ENCODE peak calls at places on chromosome 11, in eight cellular contexts. One of them, this sample, is unnamed.
A peak's percentile ranks its signal among the peaks of the same experiment; 100 is the strongest.

GRCh38 chr11:128757886-128758612 is 64.2 kb downstream of the FLI1 start:
- DNase-seq in GM20000: peak; percentile 68
- DNase-seq in psoas muscle: no peak
- DNase-seq in DND-41: no peak
- DNase-seq in Calu3: peak; percentile 4
- DNase-seq in retinal pigment epithelial cell: no peak
- DNase-seq in foreskin fibroblast: no peak
- DNase-seq in neural crest cell: no peak
- DNase-seq in this sample: peak; percentile 13

GRCh38 chr11:42552786-42553185 is 759.0 kb upstream of the API5 start:
- DNase-seq in neural crest cell: no peak
- DNase-seq in Calu3: no peak
- DNase-seq in retinal pigment epithelial cell: no peak
- DNase-seq in GM20000: no peak
- DNase-seq in DND-41: no peak
- DNase-seq in psoas muscle: no peak
- DNase-seq in foreskin fibroblast: no peak
- DNase-seq in this sample: no peak

GRCh38 chr11:129314381-129314780 is 61.3 kb upstream of the BARX2 start:
- DNase-seq in Calu3: no peak
- DNase-seq in psoas muscle: no peak
- DNase-seq in foreskin fibroblast: no peak
- DNase-seq in retinal pigment epithelial cell: no peak
- DNase-seq in DND-41: no peak
- DNase-seq in GM20000: no peak
- DNase-seq in neural crest cell: no peak
- DNase-seq in this sample: no peak

GRCh38 chr11:88555018-88555828 is 217.7 kb upstream of the CTSC start:
- DNase-seq in DND-41: no peak
- DNase-seq in psoas muscle: no peak
- DNase-seq in retinal pigment epithelial cell: peak; percentile 94
- DNase-seq in neural crest cell: no peak
- DNase-seq in Calu3: peak; percentile 32
- DNase-seq in foreskin fibroblast: peak; percentile 98
- DNase-seq in GM20000: no peak
- DNase-seq in this sample: peak; percentile 99

GRCh38 chr11:116517077-116517476 is 255.7 kb downstream of the BUD13 start:
- DNase-seq in retinal pigment epithelial cell: no peak
- DNase-seq in Calu3: no peak
- DNase-seq in neural crest cell: no peak
- DNase-seq in foreskin fibroblast: no peak
- DNase-seq in DND-41: no peak
- DNase-seq in GM20000: no peak
- DNase-seq in psoas muscle: no peak
- DNase-seq in this sample: no peak

GRCh38 chr11:65780770-65781151 is at the start of gene AP5B1:
- DNase-seq in psoas muscle: peak; percentile 74
- DNase-seq in GM20000: peak; percentile 97
- DNase-seq in Calu3: peak; percentile 83
- DNase-seq in retinal pigment epithelial cell: no peak
- DNase-seq in foreskin fibroblast: peak; percentile 49
- DNase-seq in DND-41: peak; percentile 70
- DNase-seq in neural crest cell: no peak
- DNase-seq in this sample: peak; percentile 88

GRCh38 chr11:20207781-20208621 is 47.7 kb upstream of the DBX1 start:
- DNase-seq in neural crest cell: no peak
- DNase-seq in Calu3: no peak
- DNase-seq in retinal pigment epithelial cell: no peak
- DNase-seq in GM20000: no peak
- DNase-seq in DND-41: no peak
- DNase-seq in psoas muscle: no peak
- DNase-seq in foreskin fibroblast: no peak
- DNase-seq in this sample: peak; percentile 10

GRCh38 chr11:86136542-86136941 is 67.7 kb upstream of the PICALM start:
- DNase-seq in neural crest cell: no peak
- DNase-seq in Calu3: no peak
- DNase-seq in GM20000: no peak
- DNase-seq in DND-41: no peak
- DNase-seq in psoas muscle: no peak
- DNase-seq in retinal pigment epithelial cell: no peak
- DNase-seq in foreskin fibroblast: no peak
- DNase-seq in this sample: no peak

GRCh38 chr11:111422494-111423249 is 43.6 kb upstream of the POU2AF1 start:
- DNase-seq in DND-41: peak; percentile 72
- DNase-seq in GM20000: peak; percentile 61
- DNase-seq in psoas muscle: peak; percentile 37
- DNase-seq in Calu3: peak; percentile 72
- DNase-seq in neural crest cell: peak; percentile 48
- DNase-seq in foreskin fibroblast: no peak
- DNase-seq in retinal pigment epithelial cell: no peak
- DNase-seq in this sample: peak; percentile 36

GRCh38 chr11:62880231-62880802 is 379 bp upstream of the SLC3A2 start:
- DNase-seq in Calu3: peak; percentile 39
- DNase-seq in foreskin fibroblast: peak; percentile 89
- DNase-seq in GM20000: peak; percentile 66
- DNase-seq in DND-41: no peak
- DNase-seq in neural crest cell: peak; percentile 24
- DNase-seq in retinal pigment epithelial cell: no peak
- DNase-seq in psoas muscle: peak; percentile 60
- DNase-seq in this sample: peak; percentile 57

GRCh38 chr11:62879150-62879549 is 1.5 kb upstream of the SLC3A2 start:
- DNase-seq in psoas muscle: no peak
- DNase-seq in retinal pigment epithelial cell: no peak
- DNase-seq in DND-41: no peak
- DNase-seq in GM20000: no peak
- DNase-seq in neural crest cell: no peak
- DNase-seq in foreskin fibroblast: no peak
- DNase-seq in Calu3: no peak
- DNase-seq in this sample: no peak

GRCh38 chr11:62879554-62879953 is 1.1 kb upstream of the SLC3A2 start:
- DNase-seq in GM20000: no peak
- DNase-seq in psoas muscle: peak; percentile 27
- DNase-seq in retinal pigment epithelial cell: no peak
- DNase-seq in Calu3: no peak
- DNase-seq in neural crest cell: no peak
- DNase-seq in DND-41: no peak
- DNase-seq in foreskin fibroblast: no peak
- DNase-seq in this sample: no peak

GRCh38 chr11:62876712-62877111 is 4.0 kb upstream of the SLC3A2 start:
- DNase-seq in Calu3: peak; percentile 40
- DNase-seq in neural crest cell: no peak
- DNase-seq in GM20000: no peak
- DNase-seq in psoas muscle: no peak
- DNase-seq in retinal pigment epithelial cell: no peak
- DNase-seq in DND-41: no peak
- DNase-seq in foreskin fibroblast: no peak
- DNase-seq in this sample: no peak

GRCh38 chr11:62875698-62876483 is 4.8 kb upstream of the SLC3A2 start:
- DNase-seq in psoas muscle: no peak
- DNase-seq in Calu3: peak; percentile 43
- DNase-seq in GM20000: no peak
- DNase-seq in DND-41: no peak
- DNase-seq in retinal pigment epithelial cell: peak; percentile 83
- DNase-seq in neural crest cell: no peak
- DNase-seq in foreskin fibroblast: no peak
- DNase-seq in this sample: no peak
- TF ChIP-seq CTCF in psoas muscle: no peak
- TF ChIP-seq CTCF in Calu3: no peak
- TF ChIP-seq CTCF in GM20000: no peak
- TF ChIP-seq CTCF in DND-41: no peak
- TF ChIP-seq CTCF in retinal pigment epithelial cell: peak; percentile 58
- TF ChIP-seq CTCF in neural crest cell: no peak
- TF ChIP-seq CTCF in foreskin fibroblast: no peak
- TF ChIP-seq CTCF in this sample: no peak

GRCh38 chr11:133927690-133928627 is 28.8 kb downstream of the IGSF9B start:
- DNase-seq in retinal pigment epithelial cell: no peak
- DNase-seq in foreskin fibroblast: peak; percentile 27
- DNase-seq in GM20000: peak; percentile 83
- DNase-seq in Calu3: peak; percentile 84
- DNase-seq in neural crest cell: peak; percentile 77
- DNase-seq in psoas muscle: peak; percentile 59
- DNase-seq in DND-41: peak; percentile 65
- DNase-seq in this sample: peak; percentile 42
- TF ChIP-seq CTCF in retinal pigment epithelial cell: peak; percentile 96
- TF ChIP-seq CTCF in foreskin fibroblast: peak; percentile 96
- TF ChIP-seq CTCF in GM20000: peak; percentile 62
- TF ChIP-seq CTCF in Calu3: peak; percentile 78
- TF ChIP-seq CTCF in neural crest cell: peak; percentile 87
- TF ChIP-seq CTCF in psoas muscle: peak; percentile 86
- TF ChIP-seq CTCF in DND-41: peak; percentile 91
- TF ChIP-seq CTCF in this sample: peak; percentile 92

GRCh38 chr11:70255717-70256116 is 14.8 kb upstream of the PPFIA1 start:
- DNase-seq in foreskin fibroblast: no peak
- DNase-seq in retinal pigment epithelial cell: no peak
- DNase-seq in Calu3: no peak
- DNase-seq in GM20000: no peak
- DNase-seq in neural crest cell: no peak
- DNase-seq in psoas muscle: no peak
- DNase-seq in DND-41: no peak
- DNase-seq in this sample: no peak
- TF ChIP-seq CTCF in foreskin fibroblast: no peak
- TF ChIP-seq CTCF in retinal pigment epithelial cell: no peak
- TF ChIP-seq CTCF in Calu3: no peak
- TF ChIP-seq CTCF in GM20000: no peak
- TF ChIP-seq CTCF in neural crest cell: no peak
- TF ChIP-seq CTCF in psoas muscle: no peak
- TF ChIP-seq CTCF in DND-41: no peak
- TF ChIP-seq CTCF in this sample: no peak

DNA sequence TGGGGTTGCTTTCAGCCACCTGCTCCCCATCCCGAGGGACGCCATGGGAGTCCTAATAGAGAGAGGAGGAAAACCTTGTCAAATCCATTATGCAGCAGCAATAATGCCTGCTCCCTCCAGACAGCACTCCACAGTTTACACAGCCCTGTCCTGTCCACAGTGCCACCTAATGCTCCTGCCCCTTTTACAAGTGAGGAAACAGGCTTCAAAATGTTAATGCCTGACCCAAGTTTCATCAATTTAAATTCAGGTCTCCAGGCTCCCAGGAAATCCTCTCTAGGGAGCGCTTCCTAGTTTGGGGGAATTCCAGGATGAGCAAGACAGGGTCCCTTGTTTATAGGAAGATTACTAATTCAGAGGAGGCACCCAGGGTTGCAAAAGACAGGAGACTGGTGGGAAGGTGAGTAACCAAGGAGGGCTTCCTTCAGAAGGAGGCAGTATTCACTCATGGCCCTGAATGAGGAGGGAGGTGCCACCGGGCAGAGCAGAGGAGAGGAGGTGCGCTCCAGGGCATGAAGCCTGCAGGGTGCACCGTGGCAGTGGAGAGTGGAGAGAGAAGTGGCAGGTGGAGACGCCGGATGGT is 1.5 kb downstream of the TMEM132A start:
- DNase-seq in Calu3: no peak
- DNase-seq in neural crest cell: no peak
- DNase-seq in foreskin fibroblast: no peak
- DNase-seq in psoas muscle: no peak
- DNase-seq in DND-41: no peak
- DNase-seq in retinal pigment epithelial cell: no peak
- DNase-seq in GM20000: no peak
- DNase-seq in this sample: peak; percentile 95
- TF ChIP-seq CTCF in Calu3: no peak
- TF ChIP-seq CTCF in neural crest cell: no peak
- TF ChIP-seq CTCF in foreskin fibroblast: no peak
- TF ChIP-seq CTCF in psoas muscle: no peak
- TF ChIP-seq CTCF in DND-41: no peak
- TF ChIP-seq CTCF in retinal pigment epithelial cell: no peak
- TF ChIP-seq CTCF in GM20000: no peak
- TF ChIP-seq CTCF in this sample: no peak

GRCh38 chr11:76629853-76630599 is 40.5 kb downstream of the LRRC32 start:
- DNase-seq in GM20000: no peak
- DNase-seq in retinal pigment epithelial cell: no peak
- DNase-seq in DND-41: no peak
- DNase-seq in psoas muscle: peak; percentile 63
- DNase-seq in Calu3: no peak
- DNase-seq in neural crest cell: no peak
- DNase-seq in foreskin fibroblast: no peak
- DNase-seq in this sample: no peak
- TF ChIP-seq CTCF in GM20000: no peak
- TF ChIP-seq CTCF in retinal pigment epithelial cell: no peak
- TF ChIP-seq CTCF in DND-41: no peak
- TF ChIP-seq CTCF in psoas muscle: no peak
- TF ChIP-seq CTCF in Calu3: no peak
- TF ChIP-seq CTCF in neural crest cell: no peak
- TF ChIP-seq CTCF in foreskin fibroblast: peak; percentile 6
- TF ChIP-seq CTCF in this sample: no peak

DNA sequence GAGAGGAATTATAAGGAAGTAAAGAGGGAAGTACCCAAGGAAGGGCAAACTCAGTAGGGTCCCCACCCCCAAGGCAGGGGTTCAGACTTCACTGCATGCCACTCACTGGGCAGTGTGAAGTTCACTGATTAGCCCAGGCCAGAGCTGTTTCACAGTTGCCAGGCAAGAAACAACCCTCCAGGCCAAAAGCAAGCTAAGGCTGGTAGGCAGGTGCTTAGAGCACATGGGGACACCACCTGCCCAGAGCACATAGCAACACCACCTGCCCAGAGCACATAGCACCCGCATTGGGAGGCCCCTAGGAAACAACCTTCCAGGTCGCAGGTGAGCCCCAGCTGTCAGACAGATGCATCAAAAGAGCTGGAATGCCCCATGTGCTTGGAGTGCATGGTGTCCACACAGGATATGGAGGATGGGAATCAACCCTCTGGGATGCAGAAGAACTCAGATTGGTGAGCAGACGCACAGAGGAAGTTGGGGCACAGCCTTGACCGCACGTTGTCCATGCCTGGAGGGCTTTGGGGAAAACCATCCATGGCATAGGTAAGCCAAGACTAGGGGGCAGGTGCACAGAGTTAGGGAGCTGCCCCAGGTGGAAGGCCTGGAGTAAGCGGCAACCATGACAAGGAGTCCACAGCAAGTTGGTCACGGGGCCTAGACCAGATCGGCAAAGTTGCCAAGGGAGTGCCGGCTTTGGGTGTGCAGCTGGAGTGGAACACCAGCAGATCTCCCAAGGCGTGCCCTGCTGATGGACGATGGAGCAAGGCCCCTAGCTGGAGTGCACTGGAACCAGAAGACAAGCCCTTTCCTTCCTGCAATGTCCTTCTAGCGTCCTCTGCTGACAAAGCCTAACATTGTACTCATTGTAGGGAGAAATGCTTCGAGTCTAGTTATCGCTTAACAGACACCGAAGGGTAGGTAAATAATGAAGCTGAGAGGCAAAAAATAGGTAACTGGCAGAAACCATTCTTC is 7.8 kb upstream of the TMEM216 start:
- DNase-seq in foreskin fibroblast: no peak
- DNase-seq in DND-41: no peak
- DNase-seq in Calu3: no peak
- DNase-seq in psoas muscle: no peak
- DNase-seq in neural crest cell: no peak
- DNase-seq in GM20000: no peak
- DNase-seq in retinal pigment epithelial cell: no peak
- DNase-seq in this sample: peak; percentile 60
- TF ChIP-seq CTCF in foreskin fibroblast: peak; percentile 16
- TF ChIP-seq CTCF in DND-41: no peak
- TF ChIP-seq CTCF in Calu3: no peak
- TF ChIP-seq CTCF in psoas muscle: no peak
- TF ChIP-seq CTCF in neural crest cell: no peak
- TF ChIP-seq CTCF in GM20000: no peak
- TF ChIP-seq CTCF in retinal pigment epithelial cell: peak; percentile 18
- TF ChIP-seq CTCF in this sample: peak; percentile 48

GRCh38 chr11:101620026-101620425 is 36.2 kb upstream of the TRPC6 start:
- DNase-seq in retinal pigment epithelial cell: no peak
- DNase-seq in foreskin fibroblast: no peak
- DNase-seq in GM20000: no peak
- DNase-seq in psoas muscle: no peak
- DNase-seq in DND-41: no peak
- DNase-seq in neural crest cell: no peak
- DNase-seq in Calu3: no peak
- DNase-seq in this sample: no peak
- TF ChIP-seq CTCF in retinal pigment epithelial cell: no peak
- TF ChIP-seq CTCF in foreskin fibroblast: no peak
- TF ChIP-seq CTCF in GM20000: no peak
- TF ChIP-seq CTCF in psoas muscle: no peak
- TF ChIP-seq CTCF in DND-41: no peak
- TF ChIP-seq CTCF in neural crest cell: no peak
- TF ChIP-seq CTCF in Calu3: no peak
- TF ChIP-seq CTCF in this sample: no peak

This sample was measured in epithelial cell of esophagus.